ENCODE peak calls at places on chromosome 22, in five cellular contexts. One of them, this sample, is unnamed.

GRCh38 chr22:24411256-24412004 is 16.0 kb upstream of the ADORA2A start:
- DNase-seq in neural progenitor cell: no peak
- DNase-seq in NCI-H1092 treated with DMSO at 0.1 percent for 48 hours: no peak
- DNase-seq in amygdala: no peak
- DNase-seq in NCI-H1105 treated with DMSO at 0.1 percent for 48 hours: no peak
- DNase-seq in this sample: no peak

GRCh38 chr22:27800250-27801131 is 1.1 kb downstream of the MN1 start:
- DNase-seq in neural progenitor cell: peak; percentile 77
- DNase-seq in NCI-H1092 treated with DMSO at 0.1 percent for 48 hours: no peak
- DNase-seq in amygdala: no peak
- DNase-seq in NCI-H1105 treated with DMSO at 0.1 percent for 48 hours: no peak
- DNase-seq in this sample: peak; percentile 67

GRCh38 chr22:20881231-20881630 is 22.4 kb downstream of the SNAP29 start:
- DNase-seq in neural progenitor cell: no peak
- DNase-seq in NCI-H1092 treated with DMSO at 0.1 percent for 48 hours: no peak
- DNase-seq in amygdala: no peak
- DNase-seq in NCI-H1105 treated with DMSO at 0.1 percent for 48 hours: no peak
- DNase-seq in this sample: no peak

GRCh38 chr22:27874185-27874584 is 44.9 kb downstream of the PITPNB start:
- DNase-seq in neural progenitor cell: no peak
- DNase-seq in NCI-H1092 treated with DMSO at 0.1 percent for 48 hours: no peak
- DNase-seq in amygdala: no peak
- DNase-seq in NCI-H1105 treated with DMSO at 0.1 percent for 48 hours: no peak
- DNase-seq in this sample: no peak

GRCh38 chr22:44450503-44450902 is 47.5 kb downstream of the RTL6 start:
- DNase-seq in neural progenitor cell: no peak
- DNase-seq in NCI-H1092 treated with DMSO at 0.1 percent for 48 hours: no peak
- DNase-seq in amygdala: no peak
- DNase-seq in NCI-H1105 treated with DMSO at 0.1 percent for 48 hours: no peak
- DNase-seq in this sample: no peak

GRCh38 chr22:44928064-44928463 is 81.7 kb downstream of the PHF21B start:
- DNase-seq in neural progenitor cell: no peak
- DNase-seq in NCI-H1092 treated with DMSO at 0.1 percent for 48 hours: no peak
- DNase-seq in amygdala: no peak
- DNase-seq in NCI-H1105 treated with DMSO at 0.1 percent for 48 hours: no peak
- DNase-seq in this sample: no peak

GRCh38 chr22:30649430-30650007 is 13.9 kb downstream of the SLC35E4 start:
- DNase-seq in neural progenitor cell: no peak
- DNase-seq in NCI-H1092 treated with DMSO at 0.1 percent for 48 hours: no peak
- DNase-seq in amygdala: no peak
- DNase-seq in NCI-H1105 treated with DMSO at 0.1 percent for 48 hours: no peak
- DNase-seq in this sample: no peak

GRCh38 chr22:42022162-42022847 is 23.7 kb downstream of the WBP2NL start:
- DNase-seq in neural progenitor cell: no peak
- DNase-seq in NCI-H1092 treated with DMSO at 0.1 percent for 48 hours: no peak
- DNase-seq in amygdala: no peak
- DNase-seq in NCI-H1105 treated with DMSO at 0.1 percent for 48 hours: no peak
- DNase-seq in this sample: no peak

GRCh38 chr22:44728761-44729261 is 23.6 kb upstream of the ARHGAP8 start:
- DNase-seq in neural progenitor cell: no peak
- DNase-seq in NCI-H1092 treated with DMSO at 0.1 percent for 48 hours: no peak
- DNase-seq in amygdala: no peak
- DNase-seq in NCI-H1105 treated with DMSO at 0.1 percent for 48 hours: no peak
- DNase-seq in this sample: no peak

GRCh38 chr22:43436536-43437267 is 24.9 kb downstream of the MPPED1 start:
- DNase-seq in neural progenitor cell: no peak
- DNase-seq in NCI-H1092 treated with DMSO at 0.1 percent for 48 hours: no peak
- DNase-seq in amygdala: no peak
- DNase-seq in NCI-H1105 treated with DMSO at 0.1 percent for 48 hours: no peak
- DNase-seq in this sample: no peak

GRCh38 chr22:25777870-25778269 is 35.9 kb downstream of the MYO18B start:
- DNase-seq in neural progenitor cell: peak; percentile 45
- DNase-seq in NCI-H1092 treated with DMSO at 0.1 percent for 48 hours: peak; percentile 31
- DNase-seq in amygdala: no peak
- DNase-seq in NCI-H1105 treated with DMSO at 0.1 percent for 48 hours: peak; percentile 10
- DNase-seq in this sample: no peak